ENCODE peak calls at places on chromosomes 11 and 22, in seven cellular contexts. L is tibial artery; J is CD8-positive, alpha-beta T cell; Q is lung; Z is fibroblast of lung; D is breast epithelium; F is thoracic aorta. W is an unnamed sample.

GRCh38 chr22:43053176-43053575 is 36.0 kb downstream of the TTLL1 start:
- DNase-seq in D (no peak), J (no peak), L (no peak), Z (no peak), Q (no peak), F (no peak), W (no peak)

GRCh38 chr22:41425704-41426365 is 20.8 kb downstream of the TOB2 start:
- DNase-seq in Q (no peak), L (no peak), F (no peak), D (no peak), J (no peak), Z (no peak), W (no peak)

GRCh38 chr22:20990184-20991180 is 8.4 kb downstream of the LZTR1 start:
- DNase-seq in Z (no peak), Q (no peak), D (no peak), J (no peak), F (no peak), L (no peak), W (no peak)

GRCh38 chr11:87359401-87359800 is 321.7 kb downstream of the TMEM135 start:
- DNase-seq in L (no peak), Q (no peak), D (no peak), Z (no peak), F (no peak), J (no peak), W (no peak)

GRCh38 chr22:47847281-47847890 is 1084.9 kb downstream of the TBC1D22A start:
- DNase-seq in J (no peak), L (no peak), F (no peak), D (no peak), Z (no peak), Q (peak; percentile 16), W (no peak)

GRCh38 chr22:28139993-28140392 is 220.9 kb upstream of the PITPNB start:
- DNase-seq in L (no peak), F (no peak), D (no peak), J (no peak), Q (no peak), Z (peak; percentile 66), W (peak; percentile 55)

GRCh38 chr11:8006349-8006977 is 19.3 kb downstream of the EIF3F start:
- DNase-seq in Q (peak; percentile 53), L (no peak), J (no peak), F (no peak), Z (peak; percentile 76), D (peak; percentile 47), W (no peak)

GRCh38 chr11:59865031-59865430 is 1.3 kb downstream of the TCN1 start:
- DNase-seq in L (no peak), J (no peak), Q (no peak), D (no peak), Z (no peak), F (no peak), W (no peak)

GRCh38 chr22:24938741-24939341 is 7.7 kb downstream of the LHFPL7 start:
- DNase-seq in F (no peak), Z (peak; percentile 46), J (no peak), Q (no peak), D (no peak), L (no peak), W (no peak)

GRCh38 chr11:71418643-71419042 is 29.6 kb downstream of the DHCR7 start:
- DNase-seq in J (no peak), Z (no peak), F (no peak), Q (no peak), D (no peak), L (no peak), W (no peak)

GRCh38 chr22:49502126-49502826 is 325.4 kb downstream of the BRD1 start:
- DNase-seq in F (no peak), D (no peak), Z (peak; percentile 1), L (no peak), J (no peak), Q (no peak), W (no peak)

GRCh38 chr22:27207907-27208306 is 550.5 kb downstream of the MIAT start:
- DNase-seq in F (no peak), Q (no peak), L (peak; percentile 81), Z (no peak), D (no peak), J (no peak), W (no peak)

GRCh38 chr11:41497974-41498373 is 38.5 kb upstream of the LRRC4C start:
- DNase-seq in L (no peak), F (no peak), D (no peak), J (no peak), Q (no peak), Z (no peak), W (no peak)

GRCh38 chr11:116062526-116063171 is 558.4 kb upstream of the CADM1 start:
- DNase-seq in Q (no peak), L (no peak), F (no peak), J (no peak), Z (peak; percentile 0), D (peak; percentile 18), W (no peak)

GRCh38 chr11:16630651-16631050 is 107.8 kb upstream of the C11orf58 start:
- DNase-seq in Z (no peak), Q (no peak), F (no peak), D (no peak), L (no peak), J (no peak), W (no peak)

GRCh38 chr22:44289429-44290171 is 23.2 kb downstream of the SHISAL1 start:
- DNase-seq in Q (no peak), L (no peak), J (no peak), F (no peak), Z (no peak), D (no peak), W (peak; percentile 69)

GRCh38 chr11:129312741-129313587 is 62.7 kb upstream of the BARX2 start:
- DNase-seq in F (no peak), Z (peak; percentile 45), J (no peak), D (no peak), Q (no peak), L (no peak), W (no peak)

GRCh38 chr22:35018995-35019394 is 47.0 kb upstream of the ISX start:
- DNase-seq in J (no peak), D (no peak), F (no peak), Z (no peak), Q (no peak), L (no peak), W (no peak)

GRCh38 chr11:8593935-8594909 is at the start of gene STK33:
- DNase-seq in Q (peak; percentile 61), Z (peak; percentile 40), L (no peak), J (no peak), F (no peak), D (no peak), W (no peak)

GRCh38 chr11:93020248-93021088 is 51.0 kb downstream of the MTNR1B start:
- DNase-seq in D (no peak), F (no peak), L (no peak), Z (peak; percentile 91), J (no peak), Q (no peak), W (no peak)

GRCh38 chr22:49042877-49043859 is 784.5 kb downstream of the BRD1 start:
- DNase-seq in D (no peak), Q (no peak), J (no peak), F (no peak), Z (no peak), L (peak; percentile 52), W (no peak)

GRCh38 chr11:119788096-119788883 is 59.3 kb upstream of the NECTIN1 start:
- DNase-seq in Q (no peak), J (no peak), Z (no peak), D (no peak), L (peak; percentile 49), F (no peak), W (no peak)

DNA sequence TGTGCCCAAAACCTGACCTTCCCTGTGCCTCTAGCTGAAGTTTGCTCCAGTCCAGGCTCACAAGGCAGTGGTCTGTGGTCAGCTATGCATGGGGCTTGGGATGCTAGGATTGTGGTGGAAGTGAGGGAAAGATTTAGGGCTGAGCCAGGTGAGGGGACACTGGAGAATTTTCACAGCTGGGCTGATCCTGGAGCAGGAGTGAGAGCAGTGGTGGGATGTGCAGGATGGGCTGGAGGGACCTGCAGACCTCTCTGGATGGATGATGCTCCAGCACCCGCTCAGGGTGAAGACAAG is 23.9 kb upstream of the KDM2A start:
- DNase-seq in Z (no peak), L (no peak), Q (no peak), J (no peak), F (no peak), D (no peak), W (no peak)
- TF ChIP-seq CTCF in Z (no peak), L (no peak), Q (no peak), J (no peak), F (no peak), D (no peak), W (no peak)

GRCh38 chr11:117993988-117994741 is 8.0 kb downstream of the IL10RA start:
- DNase-seq in L (peak; percentile 78), Z (no peak), Q (no peak), D (no peak), J (no peak), F (no peak), W (no peak)

GRCh38 chr11:117992620-117993019 is 6.4 kb downstream of the IL10RA start:
- DNase-seq in Z (no peak), Q (no peak), F (no peak), J (no peak), L (no peak), D (no peak), W (no peak)

GRCh38 chr11:117989351-117990102 is 3.3 kb downstream of the IL10RA start:
- DNase-seq in D (no peak), J (no peak), L (peak; percentile 76), F (no peak), Z (no peak), Q (no peak), W (no peak)

GRCh38 chr11:117995472-117995871 is 9.3 kb downstream of the IL10RA start:
- DNase-seq in D (no peak), F (no peak), L (no peak), Z (no peak), J (no peak), Q (no peak), W (no peak)

GRCh38 chr11:117992136-117992535 is 5.9 kb downstream of the IL10RA start:
- DNase-seq in Q (no peak), F (no peak), L (no peak), J (no peak), Z (no peak), D (no peak), W (no peak)
- H3K36me3 ChIP-seq in Q (no peaks in the 10 kb centered on the region), F (no peaks in the 10 kb centered on the region), L (peaks cover 28% of the 10 kb centered on the region), J (peaks cover 79% of the 10 kb centered on the region), Z (no peaks in the 10 kb centered on the region), D (no peaks in the 10 kb centered on the region), W (no peaks in the 10 kb centered on the region)

DNA sequence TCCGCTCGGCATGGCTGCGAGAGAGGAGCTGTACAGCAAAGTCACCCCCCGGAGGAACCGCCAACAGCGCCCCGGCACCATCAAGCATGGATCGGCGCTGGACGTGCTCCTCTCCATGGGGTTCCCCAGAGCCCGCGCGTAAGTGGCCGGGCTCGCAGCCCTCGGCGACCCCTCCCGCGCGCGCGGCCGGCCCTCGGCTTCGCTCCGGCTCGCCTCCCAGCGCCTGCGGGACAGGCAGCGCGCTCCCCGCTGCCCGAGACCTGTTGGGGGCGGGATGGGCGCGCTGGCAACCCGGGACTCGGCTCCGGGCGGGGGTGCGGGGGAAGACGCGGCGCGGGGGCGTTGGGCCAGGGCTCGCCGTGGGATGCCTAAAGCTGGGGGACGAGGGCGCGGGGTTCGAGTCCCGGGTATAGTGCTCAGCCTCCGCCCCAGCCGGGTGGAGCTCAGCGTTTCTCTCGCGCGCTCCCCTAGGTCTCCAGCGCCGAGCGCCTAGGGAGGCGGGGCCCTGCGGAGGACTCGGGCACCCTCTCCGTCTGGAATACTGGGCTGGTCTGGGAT is 630 bp downstream of the UBASH3B start:
- DNase-seq in J (no peak), Q (peak; percentile 33), Z (peak; percentile 60), F (no peak), L (peak; percentile 69), D (peak; percentile 27), W (no peak)
- TF ChIP-seq CTCF in J (no peak), Q (no peak), Z (no peak), F (no peak), L (no peak), D (no peak), W (no peak)

GRCh38 chr22:38489142-38489541 is 17.0 kb downstream of the DDX17 start:
- DNase-seq in Q (no peak), D (no peak), L (no peak), Z (no peak), F (no peak), J (no peak), W (no peak)
- H3K36me3 ChIP-seq in Q (peaks cover 42% of the 10 kb centered on the region), D (peaks cover 8% of the 10 kb centered on the region), L (peaks cover 98% of the 10 kb centered on the region), Z (peaks cover 29% of the 10 kb centered on the region), F (peaks cover 93% of the 10 kb centered on the region), J (peaks cover 83% of the 10 kb centered on the region), W (peaks cover 43% of the 10 kb centered on the region)